ENCODE peak calls at places on chromosome 4, in eight cellular contexts. One of them, this sample, is unnamed.

GRCh38 chr4:125225806-125226205 is 88.9 kb upstream of the FAT4 start:
- DNase-seq in T47D: no peak
- DNase-seq in hepatic stellate cell: no peak
- DNase-seq in RPMI7951: no peak
- DNase-seq in cardiac fibroblast: no peak
- DNase-seq in endothelial cell: no peak
- DNase-seq in esophagus squamous epithelium: no peak
- DNase-seq in kidney tubule cell: no peak
- DNase-seq in this sample: no peak

GRCh38 chr4:24763631-24764302 is 31.6 kb upstream of the SOD3 start:
- DNase-seq in endothelial cell: no peak
- DNase-seq in kidney tubule cell: peak
- DNase-seq in hepatic stellate cell: peak
- DNase-seq in RPMI7951: peak
- DNase-seq in T47D: peak
- DNase-seq in esophagus squamous epithelium: no peak
- DNase-seq in cardiac fibroblast: peak
- DNase-seq in this sample: no peak

GRCh38 chr4:184416913-184417734 is 57.2 kb downstream of the IRF2 start:
- DNase-seq in RPMI7951: peak
- DNase-seq in hepatic stellate cell: peak
- DNase-seq in esophagus squamous epithelium: no peak
- DNase-seq in endothelial cell: no peak
- DNase-seq in kidney tubule cell: no peak
- DNase-seq in T47D: no peak
- DNase-seq in cardiac fibroblast: peak
- DNase-seq in this sample: no peak

GRCh38 chr4:116811730-116812129 is 273.6 kb downstream of the TRAM1L1 start:
- DNase-seq in hepatic stellate cell: no peak
- DNase-seq in cardiac fibroblast: no peak
- DNase-seq in RPMI7951: no peak
- DNase-seq in kidney tubule cell: no peak
- DNase-seq in endothelial cell: no peak
- DNase-seq in esophagus squamous epithelium: no peak
- DNase-seq in T47D: no peak
- DNase-seq in this sample: no peak

GRCh38 chr4:17705107-17705506 is 76.3 kb downstream of the FAM184B start:
- DNase-seq in hepatic stellate cell: no peak
- DNase-seq in cardiac fibroblast: no peak
- DNase-seq in endothelial cell: no peak
- DNase-seq in T47D: no peak
- DNase-seq in kidney tubule cell: no peak
- DNase-seq in RPMI7951: no peak
- DNase-seq in esophagus squamous epithelium: no peak
- DNase-seq in this sample: peak

GRCh38 chr4:95714571-95714970 is 125.3 kb upstream of the PDHA2 start:
- DNase-seq in hepatic stellate cell: no peak
- DNase-seq in RPMI7951: no peak
- DNase-seq in T47D: no peak
- DNase-seq in esophagus squamous epithelium: no peak
- DNase-seq in endothelial cell: no peak
- DNase-seq in cardiac fibroblast: no peak
- DNase-seq in kidney tubule cell: no peak
- DNase-seq in this sample: no peak

GRCh38 chr4:31045724-31046318 is 325.7 kb downstream of the PCDH7 start:
- DNase-seq in cardiac fibroblast: peak
- DNase-seq in kidney tubule cell: peak
- DNase-seq in hepatic stellate cell: no peak
- DNase-seq in endothelial cell: peak
- DNase-seq in RPMI7951: no peak
- DNase-seq in T47D: peak
- DNase-seq in esophagus squamous epithelium: no peak
- DNase-seq in this sample: peak

GRCh38 chr4:175394213-175394612 is 417.9 kb downstream of the GPM6A start:
- DNase-seq in RPMI7951: no peak
- DNase-seq in T47D: no peak
- DNase-seq in kidney tubule cell: no peak
- DNase-seq in endothelial cell: no peak
- DNase-seq in hepatic stellate cell: no peak
- DNase-seq in esophagus squamous epithelium: no peak
- DNase-seq in cardiac fibroblast: no peak
- DNase-seq in this sample: no peak

GRCh38 chr4:138243369-138243768 is 1.2 kb upstream of the SLC7A11 start:
- DNase-seq in RPMI7951: peak
- DNase-seq in endothelial cell: no peak
- DNase-seq in T47D: no peak
- DNase-seq in cardiac fibroblast: no peak
- DNase-seq in hepatic stellate cell: no peak
- DNase-seq in esophagus squamous epithelium: no peak
- DNase-seq in kidney tubule cell: peak
- DNase-seq in this sample: no peak

GRCh38 chr4:1193206-1194027 is 21.0 kb upstream of the SPON2 start:
- DNase-seq in RPMI7951: no peak
- DNase-seq in endothelial cell: no peak
- DNase-seq in T47D: no peak
- DNase-seq in hepatic stellate cell: no peak
- DNase-seq in esophagus squamous epithelium: no peak
- DNase-seq in kidney tubule cell: no peak
- DNase-seq in cardiac fibroblast: no peak
- DNase-seq in this sample: no peak

GRCh38 chr4:65249111-65249510 is 421.2 kb downstream of the EPHA5 start:
- DNase-seq in RPMI7951: no peak
- DNase-seq in T47D: no peak
- DNase-seq in kidney tubule cell: no peak
- DNase-seq in endothelial cell: no peak
- DNase-seq in cardiac fibroblast: no peak
- DNase-seq in hepatic stellate cell: no peak
- DNase-seq in esophagus squamous epithelium: no peak
- DNase-seq in this sample: no peak

GRCh38 chr4:177444911-177445736 is 2.9 kb upstream of the AGA start:
- DNase-seq in RPMI7951: no peak
- DNase-seq in T47D: no peak
- DNase-seq in endothelial cell: peak
- DNase-seq in kidney tubule cell: no peak
- DNase-seq in esophagus squamous epithelium: no peak
- DNase-seq in cardiac fibroblast: no peak
- DNase-seq in hepatic stellate cell: no peak
- DNase-seq in this sample: no peak

GRCh38 chr4:63786181-63786580 is 623.1 kb downstream of the TECRL start:
- DNase-seq in T47D: no peak
- DNase-seq in hepatic stellate cell: no peak
- DNase-seq in esophagus squamous epithelium: no peak
- DNase-seq in RPMI7951: no peak
- DNase-seq in cardiac fibroblast: no peak
- DNase-seq in kidney tubule cell: no peak
- DNase-seq in endothelial cell: no peak
- DNase-seq in this sample: no peak

GRCh38 chr4:128757712-128758111 is 51.8 kb upstream of the JADE1 start:
- DNase-seq in RPMI7951: peak
- DNase-seq in esophagus squamous epithelium: no peak
- DNase-seq in T47D: peak
- DNase-seq in kidney tubule cell: no peak
- DNase-seq in cardiac fibroblast: no peak
- DNase-seq in hepatic stellate cell: no peak
- DNase-seq in endothelial cell: no peak
- DNase-seq in this sample: peak

GRCh38 chr4:111546881-111547280 is 598.4 kb upstream of the FAM241A start:
- DNase-seq in RPMI7951: no peak
- DNase-seq in hepatic stellate cell: no peak
- DNase-seq in esophagus squamous epithelium: no peak
- DNase-seq in T47D: no peak
- DNase-seq in endothelial cell: no peak
- DNase-seq in cardiac fibroblast: no peak
- DNase-seq in kidney tubule cell: no peak
- DNase-seq in this sample: no peak

GRCh38 chr4:85724801-85725548 is 250.0 kb downstream of the ARHGAP24 start:
- DNase-seq in endothelial cell: no peak
- DNase-seq in cardiac fibroblast: no peak
- DNase-seq in hepatic stellate cell: no peak
- DNase-seq in T47D: no peak
- DNase-seq in RPMI7951: no peak
- DNase-seq in esophagus squamous epithelium: no peak
- DNase-seq in kidney tubule cell: no peak
- DNase-seq in this sample: no peak

GRCh38 chr4:137032242-137032641 is 500.1 kb downstream of the PCDH18 start:
- DNase-seq in kidney tubule cell: peak
- DNase-seq in RPMI7951: no peak
- DNase-seq in hepatic stellate cell: no peak
- DNase-seq in cardiac fibroblast: peak
- DNase-seq in T47D: no peak
- DNase-seq in esophagus squamous epithelium: no peak
- DNase-seq in endothelial cell: no peak
- DNase-seq in this sample: peak

GRCh38 chr4:124468360-124468759 is 244.2 kb downstream of the ANKRD50 start:
- DNase-seq in kidney tubule cell: no peak
- DNase-seq in esophagus squamous epithelium: no peak
- DNase-seq in hepatic stellate cell: no peak
- DNase-seq in T47D: no peak
- DNase-seq in endothelial cell: no peak
- DNase-seq in cardiac fibroblast: no peak
- DNase-seq in RPMI7951: no peak
- DNase-seq in this sample: no peak

GRCh38 chr4:89161841-89162240 is 50.5 kb downstream of the TIGD2 start:
- DNase-seq in cardiac fibroblast: peak
- DNase-seq in esophagus squamous epithelium: no peak
- DNase-seq in endothelial cell: no peak
- DNase-seq in RPMI7951: no peak
- DNase-seq in kidney tubule cell: no peak
- DNase-seq in T47D: no peak
- DNase-seq in hepatic stellate cell: no peak
- DNase-seq in this sample: no peak

GRCh38 chr4:168550071-168550766 is 53.4 kb downstream of the PALLD start:
- DNase-seq in T47D: no peak
- DNase-seq in esophagus squamous epithelium: no peak
- DNase-seq in hepatic stellate cell: peak
- DNase-seq in RPMI7951: peak
- DNase-seq in cardiac fibroblast: peak
- DNase-seq in kidney tubule cell: no peak
- DNase-seq in endothelial cell: no peak
- DNase-seq in this sample: no peak

GRCh38 chr4:182540496-182540895 is 297.3 kb downstream of the TENM3 start:
- DNase-seq in RPMI7951: no peak
- DNase-seq in T47D: no peak
- DNase-seq in hepatic stellate cell: no peak
- DNase-seq in endothelial cell: no peak
- DNase-seq in esophagus squamous epithelium: no peak
- DNase-seq in cardiac fibroblast: no peak
- DNase-seq in kidney tubule cell: no peak
- DNase-seq in this sample: no peak

GRCh38 chr4:7719354-7720174 is 220.1 kb downstream of the AFAP1 start:
- DNase-seq in esophagus squamous epithelium: no peak
- DNase-seq in kidney tubule cell: peak
- DNase-seq in endothelial cell: peak
- DNase-seq in RPMI7951: peak
- DNase-seq in T47D: peak
- DNase-seq in hepatic stellate cell: peak
- DNase-seq in cardiac fibroblast: peak
- DNase-seq in this sample: no peak

GRCh38 chr4:6674500-6675149 is 19.1 kb upstream of the S100P start:
- DNase-seq in hepatic stellate cell: no peak
- DNase-seq in cardiac fibroblast: peak
- DNase-seq in esophagus squamous epithelium: no peak
- DNase-seq in kidney tubule cell: peak
- DNase-seq in endothelial cell: no peak
- DNase-seq in T47D: peak
- DNase-seq in RPMI7951: no peak
- DNase-seq in this sample: no peak

GRCh38 chr4:75892508-75892907 is 9.7 kb downstream of the PPEF2 start:
- DNase-seq in kidney tubule cell: peak
- DNase-seq in T47D: peak
- DNase-seq in cardiac fibroblast: no peak
- DNase-seq in RPMI7951: no peak
- DNase-seq in endothelial cell: peak
- DNase-seq in hepatic stellate cell: no peak
- DNase-seq in esophagus squamous epithelium: no peak
- DNase-seq in this sample: no peak

GRCh38 chr4:113540859-113541258 is 220.7 kb downstream of the CAMK2D start:
- DNase-seq in hepatic stellate cell: no peak
- DNase-seq in RPMI7951: no peak
- DNase-seq in cardiac fibroblast: peak
- DNase-seq in T47D: no peak
- DNase-seq in esophagus squamous epithelium: no peak
- DNase-seq in endothelial cell: no peak
- DNase-seq in kidney tubule cell: no peak
- DNase-seq in this sample: no peak

GRCh38 chr4:2366252-2367192 is 51.9 kb downstream of the ZFYVE28 start:
- DNase-seq in cardiac fibroblast: no peak
- DNase-seq in endothelial cell: no peak
- DNase-seq in RPMI7951: no peak
- DNase-seq in kidney tubule cell: no peak
- DNase-seq in T47D: no peak
- DNase-seq in esophagus squamous epithelium: no peak
- DNase-seq in hepatic stellate cell: no peak
- DNase-seq in this sample: no peak

GRCh38 chr4:78779280-78779679 is 3.1 kb downstream of the BMP2K start:
- DNase-seq in RPMI7951: no peak
- DNase-seq in hepatic stellate cell: no peak
- DNase-seq in T47D: no peak
- DNase-seq in esophagus squamous epithelium: no peak
- DNase-seq in cardiac fibroblast: peak
- DNase-seq in kidney tubule cell: peak
- DNase-seq in endothelial cell: no peak
- DNase-seq in this sample: no peak

GRCh38 chr4:113471141-113471860 is 290.2 kb downstream of the CAMK2D start:
- DNase-seq in T47D: no peak
- DNase-seq in hepatic stellate cell: no peak
- DNase-seq in RPMI7951: no peak
- DNase-seq in esophagus squamous epithelium: no peak
- DNase-seq in cardiac fibroblast: peak
- DNase-seq in kidney tubule cell: no peak
- DNase-seq in endothelial cell: no peak
- DNase-seq in this sample: no peak

GRCh38 chr4:21470531-21470930 is 478.0 kb downstream of the KCNIP4 start:
- DNase-seq in hepatic stellate cell: no peak
- DNase-seq in RPMI7951: peak
- DNase-seq in kidney tubule cell: peak
- DNase-seq in cardiac fibroblast: peak
- DNase-seq in T47D: no peak
- DNase-seq in endothelial cell: no peak
- DNase-seq in esophagus squamous epithelium: no peak
- DNase-seq in this sample: no peak

GRCh38 chr4:66373268-66373667 is 703.0 kb upstream of the EPHA5 start:
- DNase-seq in RPMI7951: no peak
- DNase-seq in cardiac fibroblast: no peak
- DNase-seq in T47D: no peak
- DNase-seq in esophagus squamous epithelium: no peak
- DNase-seq in endothelial cell: no peak
- DNase-seq in hepatic stellate cell: no peak
- DNase-seq in kidney tubule cell: no peak
- DNase-seq in this sample: no peak

GRCh38 chr4:128830906-128831525 is 21.5 kb downstream of the JADE1 start:
- DNase-seq in hepatic stellate cell: no peak
- DNase-seq in T47D: no peak
- DNase-seq in RPMI7951: no peak
- DNase-seq in cardiac fibroblast: no peak
- DNase-seq in esophagus squamous epithelium: no peak
- DNase-seq in kidney tubule cell: no peak
- DNase-seq in endothelial cell: no peak
- DNase-seq in this sample: no peak